ENCODE peak calls at places on chromosomes 13 and 19, in four cellular contexts. One of them, this sample, is unnamed.

GRCh38 chr13:73449258-73449657 is 390.5 kb downstream of the KLF5 start:
- DNase-seq in cardiac fibroblast: peak; percentile 51
- DNase-seq in progenitor cell of endocrine pancreas: no peak
- DNase-seq in neural crest cell: no peak
- DNase-seq in this sample: no peak

GRCh38 chr13:112172017-112172416 is 105.1 kb downstream of the SOX1 start:
- DNase-seq in neural crest cell: no peak
- DNase-seq in cardiac fibroblast: no peak
- DNase-seq in progenitor cell of endocrine pancreas: no peak
- DNase-seq in this sample: no peak

GRCh38 chr19:50321831-50322230 is 7.3 kb downstream of the KCNC3 start:
- DNase-seq in cardiac fibroblast: no peak
- DNase-seq in neural crest cell: no peak
- DNase-seq in progenitor cell of endocrine pancreas: no peak
- DNase-seq in this sample: no peak

GRCh38 chr19:1168877-1169791 is 4.9 kb downstream of the SBNO2 start:
- DNase-seq in neural crest cell: no peak
- DNase-seq in cardiac fibroblast: peak; percentile 76
- DNase-seq in progenitor cell of endocrine pancreas: no peak
- DNase-seq in this sample: no peak

GRCh38 chr19:4371209-4371897 is 28.0 kb downstream of the MPND start:
- DNase-seq in neural crest cell: no peak
- DNase-seq in cardiac fibroblast: no peak
- DNase-seq in progenitor cell of endocrine pancreas: no peak
- DNase-seq in this sample: no peak

GRCh38 chr19:1475751-1476437 is 3.1 kb downstream of the C19orf25 start:
- DNase-seq in cardiac fibroblast: no peak
- DNase-seq in progenitor cell of endocrine pancreas: no peak
- DNase-seq in neural crest cell: no peak
- DNase-seq in this sample: peak; percentile 17

GRCh38 chr13:41492432-41493267 is 35.3 kb downstream of the RGCC start:
- DNase-seq in cardiac fibroblast: no peak
- DNase-seq in neural crest cell: no peak
- DNase-seq in progenitor cell of endocrine pancreas: no peak
- DNase-seq in this sample: no peak

GRCh38 chr13:77810430-77810829 is 108.2 kb downstream of the EDNRB start:
- DNase-seq in progenitor cell of endocrine pancreas: no peak
- DNase-seq in cardiac fibroblast: peak; percentile 34
- DNase-seq in neural crest cell: no peak
- DNase-seq in this sample: no peak

GRCh38 chr13:98397861-98398260 is 179.0 kb downstream of the STK24 start:
- DNase-seq in neural crest cell: no peak
- DNase-seq in cardiac fibroblast: no peak
- DNase-seq in progenitor cell of endocrine pancreas: no peak
- DNase-seq in this sample: no peak

GRCh38 chr13:76894401-76895110 is 8.4 kb upstream of the KCTD12 start:
- DNase-seq in neural crest cell: no peak
- DNase-seq in progenitor cell of endocrine pancreas: no peak
- DNase-seq in cardiac fibroblast: no peak
- DNase-seq in this sample: no peak

GRCh38 chr19:28980236-28980868 is 232.6 kb downstream of the UQCRFS1 start:
- DNase-seq in neural crest cell: no peak
- DNase-seq in cardiac fibroblast: peak; percentile 75
- DNase-seq in progenitor cell of endocrine pancreas: no peak
- DNase-seq in this sample: no peak

GRCh38 chr19:31586282-31586681 is 237.0 kb upstream of the TSHZ3 start:
- DNase-seq in cardiac fibroblast: no peak
- DNase-seq in progenitor cell of endocrine pancreas: no peak
- DNase-seq in neural crest cell: no peak
- DNase-seq in this sample: no peak

GRCh38 chr13:62250501-62251175 is 835.0 kb upstream of the PCDH20 start:
- DNase-seq in cardiac fibroblast: no peak
- DNase-seq in neural crest cell: no peak
- DNase-seq in progenitor cell of endocrine pancreas: no peak
- DNase-seq in this sample: no peak

GRCh38 chr13:109158383-109158782 is 529.0 kb downstream of the MYO16 start:
- DNase-seq in progenitor cell of endocrine pancreas: no peak
- DNase-seq in cardiac fibroblast: no peak
- DNase-seq in neural crest cell: no peak
- DNase-seq in this sample: no peak

GRCh38 chr13:52695856-52696255 is 43.2 kb downstream of the SUGT1 start:
- DNase-seq in progenitor cell of endocrine pancreas: no peak
- DNase-seq in cardiac fibroblast: peak; percentile 65
- DNase-seq in neural crest cell: no peak
- DNase-seq in this sample: no peak

GRCh38 chr13:78978381-78978998 is 319.5 kb upstream of the OBI1 start:
- DNase-seq in neural crest cell: peak; percentile 60
- DNase-seq in progenitor cell of endocrine pancreas: no peak
- DNase-seq in cardiac fibroblast: peak; percentile 81
- DNase-seq in this sample: no peak

GRCh38 chr19:35856546-35857149 is at the start of gene KIRREL2:
- DNase-seq in neural crest cell: peak; percentile 60
- DNase-seq in cardiac fibroblast: no peak
- DNase-seq in progenitor cell of endocrine pancreas: peak; percentile 58
- DNase-seq in this sample: peak; percentile 68

GRCh38 chr19:1315470-1316166 is 29.9 kb downstream of the EFNA2 start:
- DNase-seq in progenitor cell of endocrine pancreas: peak; percentile 33
- DNase-seq in neural crest cell: no peak
- DNase-seq in cardiac fibroblast: peak; percentile 54
- DNase-seq in this sample: peak; percentile 92

GRCh38 chr19:32580353-32580900 is 563 bp upstream of the PDCD5 start:
- DNase-seq in progenitor cell of endocrine pancreas: no peak
- DNase-seq in cardiac fibroblast: no peak
- DNase-seq in neural crest cell: no peak
- DNase-seq in this sample: no peak

GRCh38 chr13:95124959-95125358 is 176.3 kb downstream of the ABCC4 start:
- DNase-seq in cardiac fibroblast: no peak
- DNase-seq in progenitor cell of endocrine pancreas: no peak
- DNase-seq in neural crest cell: no peak
- DNase-seq in this sample: no peak

GRCh38 chr19:7679017-7679720 is 1.5 kb upstream of the TRAPPC5 start:
- DNase-seq in neural crest cell: no peak
- DNase-seq in cardiac fibroblast: no peak
- DNase-seq in progenitor cell of endocrine pancreas: no peak
- DNase-seq in this sample: peak; percentile 59

GRCh38 chr13:112819816-112820215 is 130.0 kb downstream of the ATP11A start:
- DNase-seq in neural crest cell: no peak
- DNase-seq in progenitor cell of endocrine pancreas: no peak
- DNase-seq in cardiac fibroblast: no peak
- DNase-seq in this sample: no peak

GRCh38 chr19:17721821-17722220 is 2.5 kb downstream of the MAP1S start:
- DNase-seq in cardiac fibroblast: peak; percentile 70
- DNase-seq in progenitor cell of endocrine pancreas: no peak
- DNase-seq in neural crest cell: no peak
- DNase-seq in this sample: no peak

GRCh38 chr19:15293751-15294505 is 38.4 kb downstream of the BRD4 start:
- DNase-seq in progenitor cell of endocrine pancreas: no peak
- DNase-seq in cardiac fibroblast: peak; percentile 76
- DNase-seq in neural crest cell: no peak
- DNase-seq in this sample: no peak

GRCh38 chr19:49801966-49802661 is 11.0 kb downstream of the FUZ start:
- DNase-seq in cardiac fibroblast: peak; percentile 90
- DNase-seq in progenitor cell of endocrine pancreas: no peak
- DNase-seq in neural crest cell: peak; percentile 33
- DNase-seq in this sample: peak; percentile 99

GRCh38 chr13:94261163-94261562 is 218.3 kb downstream of the DCT start:
- DNase-seq in neural crest cell: no peak
- DNase-seq in cardiac fibroblast: no peak
- DNase-seq in progenitor cell of endocrine pancreas: no peak
- DNase-seq in this sample: no peak

GRCh38 chr19:36140289-36141038 is 598 bp downstream of the CAPNS1 start:
- DNase-seq in cardiac fibroblast: peak; percentile 60
- DNase-seq in neural crest cell: peak; percentile 33
- DNase-seq in progenitor cell of endocrine pancreas: no peak
- DNase-seq in this sample: peak; percentile 77

GRCh38 chr19:43562698-43563241 is 12.6 kb downstream of the XRCC1 start:
- DNase-seq in cardiac fibroblast: peak; percentile 86
- DNase-seq in neural crest cell: no peak
- DNase-seq in progenitor cell of endocrine pancreas: no peak
- DNase-seq in this sample: no peak

GRCh38 chr19:30214651-30215051 is 157.5 kb upstream of the ZNF536 start:
- DNase-seq in progenitor cell of endocrine pancreas: no peak
- DNase-seq in neural crest cell: no peak
- DNase-seq in cardiac fibroblast: no peak
- DNase-seq in this sample: no peak

GRCh38 chr19:50838239-50838638 is 4.9 kb upstream of the KLK15 start:
- DNase-seq in neural crest cell: no peak
- DNase-seq in progenitor cell of endocrine pancreas: no peak
- DNase-seq in cardiac fibroblast: peak; percentile 10
- DNase-seq in this sample: no peak

GRCh38 chr13:30577381-30577780 is 40.3 kb upstream of the USPL1 start:
- DNase-seq in neural crest cell: no peak
- DNase-seq in cardiac fibroblast: peak; percentile 93
- DNase-seq in progenitor cell of endocrine pancreas: no peak
- DNase-seq in this sample: no peak

GRCh38 chr13:39976481-39976880 is 321.0 kb downstream of the COG6 start:
- DNase-seq in progenitor cell of endocrine pancreas: no peak
- DNase-seq in neural crest cell: no peak
- DNase-seq in cardiac fibroblast: no peak
- DNase-seq in this sample: no peak

GRCh38 chr13:33483471-33483870 is 197.9 kb upstream of the STARD13 start:
- DNase-seq in neural crest cell: no peak
- DNase-seq in cardiac fibroblast: peak; percentile 40
- DNase-seq in progenitor cell of endocrine pancreas: no peak
- DNase-seq in this sample: no peak

GRCh38 chr19:13074378-13074777 is 28.3 kb downstream of the LYL1 start:
- DNase-seq in cardiac fibroblast: no peak
- DNase-seq in neural crest cell: no peak
- DNase-seq in progenitor cell of endocrine pancreas: no peak
- DNase-seq in this sample: no peak
- TF ChIP-seq CTCF in cardiac fibroblast: no peak
- TF ChIP-seq CTCF in neural crest cell: no peak
- TF ChIP-seq CTCF in progenitor cell of endocrine pancreas: no peak
- TF ChIP-seq CTCF in this sample: no peak

DNA sequence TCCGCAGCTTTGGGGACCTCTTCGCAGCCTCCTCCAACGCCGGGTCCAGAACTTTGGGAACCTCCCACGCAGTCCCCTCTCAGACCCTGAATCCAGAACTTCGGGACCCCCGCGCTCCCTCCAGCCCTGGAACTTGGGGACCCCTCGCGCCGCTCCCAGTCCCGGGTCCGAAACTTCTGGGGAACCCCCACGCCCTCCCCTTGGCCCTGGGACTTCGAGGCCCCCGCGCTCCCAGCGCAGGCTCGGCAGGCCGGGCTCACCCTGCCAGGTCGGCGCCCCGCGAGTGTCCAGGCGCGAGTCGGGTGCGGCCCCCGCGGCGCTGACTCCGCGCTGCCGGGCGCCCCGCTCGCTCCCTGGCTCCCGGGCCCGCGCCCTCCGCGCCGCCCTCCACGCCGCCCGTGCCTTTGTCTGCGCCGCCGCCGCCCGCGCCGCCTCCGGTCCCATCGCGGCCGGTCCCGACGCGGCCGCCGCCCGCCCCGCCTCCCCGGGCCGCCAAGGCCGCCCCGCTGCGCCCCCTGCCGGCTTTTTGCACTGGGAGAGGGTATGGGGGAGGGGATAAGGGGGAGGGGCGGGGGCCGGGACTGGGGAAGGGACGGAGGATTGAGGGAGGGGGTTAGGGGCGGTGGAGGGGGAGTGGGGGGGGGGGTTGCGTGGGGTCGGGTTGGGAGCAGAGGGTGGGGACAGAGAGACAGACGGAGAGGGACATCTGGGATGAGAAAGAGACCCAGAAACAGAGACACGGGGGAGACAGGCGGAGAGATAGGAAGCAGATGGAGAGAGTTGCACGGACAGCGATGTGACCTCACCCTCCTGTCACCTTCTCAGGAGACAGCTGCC is at the start of gene HOMER3:
- DNase-seq in cardiac fibroblast: peak; percentile 50
- DNase-seq in progenitor cell of endocrine pancreas: peak; percentile 86
- DNase-seq in neural crest cell: peak; percentile 84
- DNase-seq in this sample: peak; percentile 98
- TF ChIP-seq CTCF in cardiac fibroblast: peak; percentile 39
- TF ChIP-seq CTCF in progenitor cell of endocrine pancreas: peak; percentile 26
- TF ChIP-seq CTCF in neural crest cell: peak; percentile 39
- TF ChIP-seq CTCF in this sample: peak; percentile 30

GRCh38 chr13:28819046-28819747 is 942 bp upstream of the MTUS2 start:
- DNase-seq in neural crest cell: peak; percentile 4
- DNase-seq in progenitor cell of endocrine pancreas: no peak
- DNase-seq in cardiac fibroblast: peak; percentile 39
- DNase-seq in this sample: no peak

GRCh38 chr13:28822161-28822560 is 2.0 kb downstream of the MTUS2 start:
- DNase-seq in cardiac fibroblast: no peak
- DNase-seq in neural crest cell: no peak
- DNase-seq in progenitor cell of endocrine pancreas: no peak
- DNase-seq in this sample: no peak

GRCh38 chr13:28820099-28821051 is at the start of gene MTUS2:
- DNase-seq in progenitor cell of endocrine pancreas: peak; percentile 24
- DNase-seq in neural crest cell: peak; percentile 11
- DNase-seq in cardiac fibroblast: no peak
- DNase-seq in this sample: no peak

GRCh38 chr13:28819748-28820098 is 416 bp upstream of the MTUS2 start:
- DNase-seq in neural crest cell: peak; percentile 68
- DNase-seq in progenitor cell of endocrine pancreas: peak; percentile 81
- DNase-seq in cardiac fibroblast: peak; percentile 24
- DNase-seq in this sample: peak; percentile 38

GRCh38 chr13:28817204-28817603 is 2.9 kb upstream of the MTUS2 start:
- DNase-seq in neural crest cell: no peak
- DNase-seq in progenitor cell of endocrine pancreas: no peak
- DNase-seq in cardiac fibroblast: no peak
- DNase-seq in this sample: no peak
- TF ChIP-seq CTCF in neural crest cell: peak; percentile 39
- TF ChIP-seq CTCF in progenitor cell of endocrine pancreas: peak; percentile 41
- TF ChIP-seq CTCF in cardiac fibroblast: no peak
- TF ChIP-seq CTCF in this sample: no peak

GRCh38 chr19:33800012-33800680 is 3.5 kb downstream of the KCTD15 start:
- DNase-seq in progenitor cell of endocrine pancreas: no peak
- DNase-seq in neural crest cell: no peak
- DNase-seq in cardiac fibroblast: no peak
- DNase-seq in this sample: no peak

GRCh38 chr19:33802801-33803200 is 6.1 kb downstream of the KCTD15 start:
- DNase-seq in neural crest cell: no peak
- DNase-seq in cardiac fibroblast: no peak
- DNase-seq in progenitor cell of endocrine pancreas: no peak
- DNase-seq in this sample: no peak

GRCh38 chr19:33802001-33802400 is 5.3 kb downstream of the KCTD15 start:
- DNase-seq in neural crest cell: no peak
- DNase-seq in progenitor cell of endocrine pancreas: no peak
- DNase-seq in cardiac fibroblast: no peak
- DNase-seq in this sample: no peak

GRCh38 chr19:33799507-33799906 is 2.8 kb downstream of the KCTD15 start:
- DNase-seq in progenitor cell of endocrine pancreas: no peak
- DNase-seq in neural crest cell: no peak
- DNase-seq in cardiac fibroblast: no peak
- DNase-seq in this sample: no peak

DNA sequence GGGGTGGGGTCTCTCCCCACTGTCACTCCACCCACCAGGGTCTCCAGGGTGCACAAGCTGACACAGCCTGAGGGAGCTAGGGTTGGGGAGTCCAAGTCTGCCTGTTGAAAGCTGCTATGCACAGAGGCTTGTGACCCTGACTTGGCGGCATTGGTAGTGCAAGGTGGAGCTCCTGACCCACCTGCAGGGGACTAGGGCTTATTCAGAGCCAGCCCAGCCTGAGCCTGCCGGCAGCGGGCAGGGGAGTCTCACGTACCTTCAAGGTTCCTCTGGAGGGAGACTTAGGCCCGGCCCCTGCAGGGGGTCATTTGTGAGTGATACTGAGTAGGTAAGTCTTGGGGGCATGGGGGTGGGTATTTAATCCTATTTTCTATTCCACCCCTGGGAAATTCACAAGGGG is 4.7 kb downstream of the KCTD15 start:
- DNase-seq in cardiac fibroblast: no peak
- DNase-seq in progenitor cell of endocrine pancreas: no peak
- DNase-seq in neural crest cell: no peak
- DNase-seq in this sample: no peak
- TF ChIP-seq CTCF in cardiac fibroblast: no peak
- TF ChIP-seq CTCF in progenitor cell of endocrine pancreas: no peak
- TF ChIP-seq CTCF in neural crest cell: no peak
- TF ChIP-seq CTCF in this sample: no peak

This sample was measured in D721Med.